ENCODE peak calls at places on chromosomes 6 and 20, in five cellular contexts. I, D, E, W and R are unnamed samples.
A peak's percentile ranks its signal among the peaks of the same experiment; 100 is the strongest.

GRCh38 chr6:35651244-35651643 is 37.5 kb downstream of the FKBP5 start:
- DNase-seq in W (no peak), I (no peak), D (no peak), E (no peak), R (no peak)

GRCh38 chr6:15575357-15576037 is 87.3 kb downstream of the DTNBP1 start:
- DNase-seq in I (no peak), W (no peak), E (no peak), D (no peak), R (no peak)

GRCh38 chr20:57289401-57290177 is 23.1 kb upstream of the BMP7 start:
- DNase-seq in E (peak; percentile 75), W (no peak), I (no peak), D (no peak), R (peak; percentile 39)

GRCh38 chr6:74507649-74508048 is 698.2 kb downstream of the COL12A1 start:
- DNase-seq in E (no peak), W (no peak), I (no peak), D (no peak), R (no peak)

GRCh38 chr6:6911391-6911790 is 196.4 kb upstream of the RREB1 start:
- DNase-seq in W (no peak), I (no peak), D (no peak), E (no peak), R (no peak)

GRCh38 chr6:118705799-118706481 is 54.5 kb upstream of the CEP85L start:
- DNase-seq in E (peak; percentile 10), D (no peak), I (no peak), W (no peak), R (peak; percentile 73)

GRCh38 chr6:40461643-40462042 is 125.5 kb downstream of the LRFN2 start:
- DNase-seq in I (no peak), W (no peak), E (no peak), D (no peak), R (no peak)

GRCh38 chr20:57654363-57654997 is 34.3 kb upstream of the ZBP1 start:
- DNase-seq in W (no peak), E (peak; percentile 78), I (peak; percentile 0), D (peak; percentile 73), R (peak; percentile 29)

GRCh38 chr6:168060521-168060931 is 18.5 kb downstream of the FRMD1 start:
- DNase-seq in D (peak; percentile 44), E (peak; percentile 84), W (no peak), I (peak; percentile 12), R (peak; percentile 55)

GRCh38 chr6:104943781-104944180 is 13.1 kb upstream of the LIN28B start:
- DNase-seq in I (peak; percentile 6), D (peak; percentile 54), W (no peak), E (no peak), R (peak; percentile 30)

GRCh38 chr6:82588020-82588419 is 224.4 kb downstream of the TPBG start:
- DNase-seq in W (no peak), I (no peak), E (no peak), D (no peak), R (no peak)

GRCh38 chr6:74834967-74835366 is 370.9 kb downstream of the COL12A1 start:
- DNase-seq in I (no peak), W (no peak), E (no peak), D (no peak), R (no peak)

GRCh38 chr6:31395832-31396231 is 7.6 kb upstream of the MICA start:
- DNase-seq in W (no peak), E (no peak), D (no peak), I (no peak), R (no peak)

GRCh38 chr6:44268095-44268628 is 2.1 kb upstream of the TMEM151B start:
- DNase-seq in I (no peak), D (peak; percentile 85), W (no peak), E (peak; percentile 69), R (peak; percentile 80)

GRCh38 chr20:1263853-1264252 is 2.2 kb upstream of the SNPH start:
- DNase-seq in E (no peak), D (no peak), W (no peak), I (peak; percentile 11), R (no peak)

GRCh38 chr6:147695819-147696218 is 187.3 kb downstream of the SAMD5 start:
- DNase-seq in D (no peak), E (no peak), I (no peak), W (no peak), R (no peak)

GRCh38 chr6:170295519-170296422 is 4.9 kb upstream of the DLL1 start:
- DNase-seq in I (no peak), D (no peak), E (no peak), W (no peak), R (no peak)

GRCh38 chr20:14055127-14055742 is 59.9 kb downstream of the MACROD2 start:
- DNase-seq in E (peak; percentile 83), I (peak; percentile 33), D (peak; percentile 71), W (peak; percentile 76), R (peak; percentile 82)

GRCh38 chr6:156729248-156729647 is 47.9 kb upstream of the ARID1B start:
- DNase-seq in I (peak; percentile 65), E (no peak), D (no peak), W (no peak), R (no peak)

GRCh38 chr20:35271904-35272303 is 6.0 kb downstream of the MMP24OS start:
- DNase-seq in E (no peak), W (no peak), I (peak; percentile 61), D (no peak), R (no peak)

GRCh38 chr6:25017932-25018581 is 82.3 kb upstream of the RIPOR2 start:
- DNase-seq in I (peak; percentile 32), W (no peak), E (peak; percentile 48), D (peak; percentile 5), R (peak; percentile 11)

GRCh38 chr6:100809346-100809745 is 71.8 kb downstream of the ASCC3 start:
- DNase-seq in I (no peak), D (no peak), E (no peak), W (no peak), R (no peak)

GRCh38 chr6:2566048-2566447 is 184.7 kb downstream of the MYLK4 start:
- DNase-seq in I (no peak), D (no peak), E (no peak), W (no peak), R (no peak)

GRCh38 chr20:7770046-7770445 is 170.2 kb downstream of the HAO1 start:
- DNase-seq in E (no peak), D (no peak), W (peak; percentile 73), I (no peak), R (no peak)

GRCh38 chr20:37406010-37406998 is 60.4 kb downstream of the SRC start:
- DNase-seq in I (no peak), E (no peak), W (no peak), D (peak; percentile 79), R (peak; percentile 19)

GRCh38 chr6:21109421-21110178 is 484.0 kb upstream of the SOX4 start:
- DNase-seq in W (no peak), I (peak; percentile 86), D (no peak), E (no peak), R (no peak)

GRCh38 chr20:33680681-33681080 is 5.5 kb downstream of the E2F1 start:
- DNase-seq in D (no peak), I (no peak), E (no peak), W (no peak), R (no peak)

GRCh38 chr6:45265246-45265645 is 62.9 kb upstream of the RUNX2 start:
- DNase-seq in I (peak; percentile 4), W (no peak), D (no peak), E (no peak), R (no peak)

GRCh38 chr6:156852147-156852857 is 75.1 kb downstream of the ARID1B start:
- DNase-seq in E (no peak), I (no peak), D (no peak), W (no peak), R (no peak)

GRCh38 chr6:79607000-79607399 is 24.1 kb upstream of the SH3BGRL2 start:
- DNase-seq in I (no peak), E (no peak), W (no peak), D (no peak), R (peak; percentile 30)

GRCh38 chr6:120805267-120805666 is 529.0 kb downstream of the TBC1D32 start:
- DNase-seq in E (no peak), D (no peak), I (no peak), W (no peak), R (no peak)